ENCODE peak calls at places on chromosome 5, in five cellular contexts. W, N, S, L and T are unnamed samples.

GRCh38 chr5:98187945-98188344 is 585.5 kb upstream of the RGMB start:
- DNase-seq in W (no peak), N (peak; percentile 67), S (no peak), L (no peak), T (no peak)

GRCh38 chr5:18000744-18001143 is 366.5 kb downstream of the TAF11L14 start:
- DNase-seq in W (no peak), N (no peak), S (no peak), L (no peak), T (no peak)

GRCh38 chr5:759111-759741 is 25.3 kb downstream of the ZDHHC11B start:
- DNase-seq in W (peak; percentile 81), N (no peak), S (peak; percentile 81), L (no peak), T (no peak)

GRCh38 chr5:150394912-150395689 is 17.6 kb downstream of the CD74 start:
- DNase-seq in W (no peak), N (no peak), S (no peak), L (no peak), T (no peak)

GRCh38 chr5:56607551-56607950 is 207.8 kb upstream of the MAP3K1 start:
- DNase-seq in W (no peak), N (peak; percentile 50), S (no peak), L (no peak), T (no peak)

GRCh38 chr5:96687812-96688453 is 25.8 kb downstream of the CAST start:
- DNase-seq in W (peak; percentile 72), N (peak; percentile 76), S (peak; percentile 49), L (no peak), T (no peak)

GRCh38 chr5:172904643-172905345 is 54.4 kb upstream of the RPL26L1 start:
- DNase-seq in W (peak; percentile 78), N (peak; percentile 84), S (peak; percentile 19), L (no peak), T (no peak)

GRCh38 chr5:34511915-34512314 is 144.2 kb upstream of the RAI14 start:
- DNase-seq in W (no peak), N (no peak), S (no peak), L (no peak), T (no peak)

GRCh38 chr5:148903587-148903986 is 77.2 kb downstream of the ADRB2 start:
- DNase-seq in W (no peak), N (no peak), S (no peak), L (no peak), T (no peak)

GRCh38 chr5:134000116-134000515 is 4.7 kb downstream of the VDAC1 start:
- DNase-seq in W (no peak), N (no peak), S (no peak), L (no peak), T (no peak)

GRCh38 chr5:17374973-17375844 is 122.8 kb upstream of the TAF11L2 start:
- DNase-seq in W (peak; percentile 95), N (peak; percentile 56), S (peak; percentile 21), L (no peak), T (peak; percentile 47)

GRCh38 chr5:112183103-112183634 is 235.9 kb downstream of the EPB41L4A start:
- DNase-seq in W (peak; percentile 26), N (no peak), S (no peak), L (no peak), T (no peak)

GRCh38 chr5:129664336-129664937 is 83.5 kb upstream of the MINAR2 start:
- DNase-seq in W (peak; percentile 48), N (peak; percentile 35), S (peak; percentile 17), L (no peak), T (peak; percentile 66)

GRCh38 chr5:139014726-139015125 is 139.6 kb upstream of the LRRTM2 start:
- DNase-seq in W (peak; percentile 35), N (peak; percentile 92), S (no peak), L (no peak), T (no peak)

GRCh38 chr5:16937023-16937379 is 913 bp upstream of the MYO10 start:
- DNase-seq in W (no peak), N (no peak), S (no peak), L (no peak), T (no peak)

GRCh38 chr5:38403407-38403806 is 145.0 kb downstream of the EGFLAM start:
- DNase-seq in W (no peak), N (peak; percentile 57), S (no peak), L (no peak), T (no peak)

DNA sequence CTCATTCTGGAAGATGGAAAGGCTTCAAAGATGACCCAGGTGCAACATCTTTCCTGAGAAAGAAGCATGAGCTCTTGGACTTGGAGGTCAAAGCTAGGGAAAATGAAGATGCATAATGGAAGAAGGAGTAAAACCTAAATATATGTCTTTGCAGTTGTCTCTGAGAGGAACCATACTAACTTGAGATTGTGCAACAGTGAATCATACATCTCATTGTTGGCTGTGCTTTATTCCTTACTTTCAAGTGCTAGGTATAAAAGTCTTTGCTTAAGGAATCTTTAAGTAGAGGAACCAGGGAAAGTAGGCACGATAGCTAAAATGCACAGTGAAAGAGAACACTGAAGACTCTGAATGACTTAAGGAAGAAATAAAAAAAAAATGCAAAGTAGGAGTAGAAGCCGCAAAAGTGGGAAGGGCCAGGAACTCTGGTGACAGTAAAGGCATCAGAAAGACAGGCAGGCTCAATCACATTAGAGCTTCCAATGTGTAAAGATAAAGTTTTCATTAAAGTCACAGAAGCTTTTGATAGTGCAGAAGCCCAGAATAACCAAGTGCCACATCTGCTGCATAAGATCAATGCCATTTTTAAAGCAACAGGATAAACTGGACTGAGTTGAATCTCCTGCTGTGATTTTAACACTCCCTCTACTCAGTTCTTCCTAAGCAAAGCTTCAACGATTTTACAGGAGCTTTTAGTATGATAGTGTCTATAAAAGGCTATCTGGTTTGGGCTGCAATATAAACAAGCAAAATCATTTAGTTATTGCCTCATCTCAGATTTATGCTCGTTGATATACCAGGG is 432.3 kb upstream of the EDIL3 start:
- DNase-seq in W (no peak), N (peak; percentile 29), S (no peak), L (no peak), T (no peak)
- TF ChIP-seq RFX5 in W (no peak), N (no peak), S (no peak), L (no peak), T (no peak)

GRCh38 chr5:135973323-135974018 is 18.7 kb upstream of the LECT2 start:
- DNase-seq in W (peak; percentile 83), N (peak; percentile 75), S (peak; percentile 99), L (no peak), T (no peak)
- TF ChIP-seq CEBPB in W (peak; percentile 50), N (peak; percentile 71), S (peak; percentile 99), L (no peak), T (no peak)

GRCh38 chr5:132261881-132262845 is 4.7 kb downstream of the PDLIM4 start:
- DNase-seq in W (no peak), N (no peak), S (no peak), L (no peak), T (peak; percentile 31)

GRCh38 chr5:132262882-132263547 is 5.5 kb downstream of the PDLIM4 start:
- DNase-seq in W (no peak), N (no peak), S (no peak), L (no peak), T (no peak)

GRCh38 chr5:132259061-132259851 is 1.8 kb downstream of the PDLIM4 start:
- DNase-seq in W (no peak), N (peak; percentile 95), S (no peak), L (no peak), T (peak; percentile 49)

GRCh38 chr5:132260051-132260450 is 2.6 kb downstream of the PDLIM4 start:
- DNase-seq in W (no peak), N (peak; percentile 61), S (no peak), L (no peak), T (peak; percentile 13)

DNA sequence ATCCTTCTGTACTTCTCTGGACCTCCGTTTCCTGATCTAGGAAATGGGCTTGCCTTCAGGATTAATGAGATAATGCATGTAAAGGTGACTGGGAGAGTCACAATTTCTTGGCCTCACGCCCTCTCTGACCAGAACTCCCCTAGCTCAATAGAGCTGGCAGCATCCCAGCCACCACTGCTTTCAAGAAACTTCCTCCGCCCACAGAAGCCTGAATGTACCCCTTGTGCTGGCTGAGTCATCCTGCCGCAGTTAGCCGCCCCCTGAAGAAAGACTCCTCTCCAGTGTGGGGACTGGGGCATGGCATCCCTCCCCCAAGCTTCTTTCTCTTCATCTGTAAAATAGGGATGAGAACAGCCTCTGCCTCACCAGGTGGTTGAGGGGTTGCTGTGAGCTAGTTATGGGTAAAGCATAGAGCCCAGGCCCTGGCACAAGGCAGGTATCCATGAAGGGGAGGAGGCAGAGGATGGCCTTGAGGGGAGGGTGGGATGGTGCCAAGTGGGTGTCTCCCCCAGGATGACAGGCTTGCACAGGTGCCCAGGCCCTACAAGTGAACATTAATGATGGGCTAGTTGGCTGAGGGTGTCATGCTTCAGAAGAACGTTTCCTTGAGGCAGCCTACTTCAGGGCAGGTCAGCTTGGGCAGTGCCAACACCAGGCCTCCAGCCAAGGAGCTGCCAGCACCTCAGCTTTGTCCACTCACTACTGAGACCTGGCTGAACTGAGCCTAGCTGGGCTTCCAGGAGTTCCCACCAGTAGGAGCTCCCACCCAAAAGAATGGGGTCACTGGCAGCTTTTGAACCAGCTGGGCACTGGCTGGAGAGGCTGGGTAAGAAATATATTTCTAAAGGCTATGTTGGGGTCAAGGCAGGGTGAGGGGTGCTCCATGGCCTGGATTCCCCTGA is 3.5 kb downstream of the PDLIM4 start:
- DNase-seq in W (no peak), N (peak; percentile 96), S (no peak), L (peak; percentile 61), T (no peak)
- TF ChIP-seq RFX5 in W (no peak), N (no peak), S (no peak), L (no peak), T (no peak)

DNA sequence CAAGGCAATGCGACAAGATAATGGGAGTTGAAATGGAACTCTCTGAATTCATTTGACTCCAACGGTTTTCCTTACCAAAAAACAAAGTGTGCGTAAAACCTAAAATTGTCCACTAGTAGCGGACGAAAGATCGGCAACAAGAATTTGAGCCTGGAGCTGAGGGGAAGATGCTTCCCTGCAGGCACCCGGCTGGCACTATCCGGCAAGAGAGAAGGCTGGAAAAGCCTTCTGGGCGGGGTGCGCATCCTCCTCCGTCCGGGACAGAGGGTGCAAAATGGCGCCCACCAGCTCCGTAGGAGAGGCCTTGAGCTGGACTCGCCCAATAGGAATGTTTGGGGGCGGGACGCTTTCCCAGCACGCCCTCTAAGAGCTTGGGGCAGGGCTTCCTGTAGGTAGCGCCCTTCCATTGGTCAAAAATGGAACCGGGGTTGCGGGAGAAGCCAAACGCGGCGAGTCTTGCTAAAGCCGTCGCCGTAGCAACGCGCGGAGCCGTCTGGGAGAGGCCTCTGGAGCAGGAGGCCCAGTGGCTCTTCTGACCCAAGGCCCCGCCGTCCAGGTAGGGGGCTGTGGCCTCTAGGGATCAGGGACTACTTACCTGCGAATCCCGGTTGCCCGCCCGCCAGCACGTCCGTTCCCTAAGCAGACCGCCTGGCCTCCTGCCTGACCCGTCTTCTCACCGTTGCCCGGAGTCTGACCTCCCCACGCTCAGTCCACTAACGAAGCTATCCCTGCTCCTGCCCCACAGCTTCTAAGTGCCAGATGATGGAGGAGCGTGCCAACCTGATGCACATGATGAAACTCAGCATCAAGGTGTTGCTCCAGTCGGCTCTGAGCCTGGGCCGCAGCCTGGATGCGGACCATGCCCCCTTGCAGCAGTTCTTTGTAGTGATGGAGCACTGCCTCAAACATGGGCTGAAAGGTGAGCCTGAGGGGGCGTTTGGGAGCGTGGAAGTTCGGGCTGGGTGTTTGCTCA is 9.2 kb downstream of the RUFY1 start:
- DNase-seq in W (peak; percentile 99), N (peak; percentile 98), S (peak; percentile 92), L (peak; percentile 80), T (peak; percentile 91)
- TF ChIP-seq CEBPB in W (peak; percentile 3), N (peak; percentile 35), S (no peak), L (no peak), T (no peak)

DNA sequence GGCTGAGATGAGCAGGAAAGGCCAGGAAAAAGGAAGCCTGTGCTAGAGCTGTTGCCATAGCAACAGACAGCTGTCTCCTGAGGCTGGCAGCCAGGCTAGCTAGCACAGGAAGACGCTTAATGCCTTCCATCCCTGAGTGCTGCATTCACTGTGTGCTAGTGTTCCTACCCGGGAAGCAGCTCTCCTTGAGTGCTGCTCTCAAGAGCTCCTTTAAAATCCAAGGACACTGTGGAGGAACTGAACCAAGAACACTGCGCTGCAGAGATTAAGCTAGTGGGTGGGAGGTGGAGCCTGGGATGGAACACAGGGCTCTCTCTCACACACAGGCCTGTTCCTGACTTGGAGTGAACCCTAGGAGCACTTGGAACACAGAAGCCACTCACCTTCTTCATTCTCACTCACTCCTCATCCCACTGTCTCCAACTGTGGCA is 53.5 kb upstream of the IL7R start:
- DNase-seq in W (no peak), N (peak; percentile 79), S (no peak), L (no peak), T (peak; percentile 51)
- TF ChIP-seq RFX5 in W (no peak), N (no peak), S (no peak), L (no peak), T (no peak)